ENCODE peak calls at places on chromosome 11, in seven cellular contexts. F is spleen, A is A549, W is uterus, B is stomach, Q is right lobe of liver, O is H1. T is an unnamed sample.

GRCh38 chr11:27467181-27467913 is 5.2 kb downstream of the LGR4 start:
- DNase-seq in F (no peak), A (peak; percentile 46), W (no peak), B (no peak), Q (no peak), O (no peak), T (no peak)

GRCh38 chr11:83971063-83971462 is 684.9 kb upstream of the CCDC90B start:
- DNase-seq in F (no peak), A (no peak), W (no peak), B (no peak), Q (no peak), O (no peak), T (no peak)

GRCh38 chr11:109423114-109423859 is 1.3 kb downstream of the C11orf87 start:
- DNase-seq in F (no peak), A (no peak), W (no peak), B (no peak), Q (no peak), O (peak; percentile 2), T (no peak)

GRCh38 chr11:34609850-34610249 is 11.0 kb upstream of the EHF start:
- DNase-seq in F (no peak), A (peak; percentile 52), W (no peak), B (no peak), Q (no peak), O (no peak), T (no peak)

GRCh38 chr11:94771390-94771789 is 3.2 kb downstream of the AMOTL1 start:
- DNase-seq in F (no peak), A (no peak), W (no peak), B (no peak), Q (no peak), O (no peak), T (peak; percentile 73)

GRCh38 chr11:107996025-107996776 is 12.5 kb upstream of the CUL5 start:
- DNase-seq in F (no peak), A (no peak), W (no peak), B (peak; percentile 66), Q (no peak), O (no peak), T (no peak)

GRCh38 chr11:2950825-2951224 is 21.6 kb upstream of the PHLDA2 start:
- DNase-seq in F (no peak), A (no peak), W (no peak), B (no peak), Q (no peak), O (no peak), T (no peak)

GRCh38 chr11:133904818-133905515 is 51.8 kb downstream of the IGSF9B start:
- DNase-seq in F (peak; percentile 52), A (no peak), W (no peak), B (no peak), Q (peak; percentile 11), O (no peak), T (peak; percentile 18)

GRCh38 chr11:76674517-76675400 is 4.2 kb upstream of the LRRC32 start:
- DNase-seq in F (no peak), A (no peak), W (no peak), B (no peak), Q (no peak), O (no peak), T (no peak)

GRCh38 chr11:134152692-134153091 is 71.1 kb downstream of the NCAPD3 start:
- DNase-seq in F (no peak), A (no peak), W (no peak), B (no peak), Q (no peak), O (no peak), T (no peak)

GRCh38 chr11:63838150-63838681 is 694 bp upstream of the MARK2 start:
- DNase-seq in F (peak; percentile 91), A (no peak), W (peak; percentile 32), B (no peak), Q (peak; percentile 70), O (no peak), T (no peak)

GRCh38 chr11:63835156-63835540 is 3.8 kb upstream of the MARK2 start:
- DNase-seq in F (no peak), A (no peak), W (no peak), B (no peak), Q (no peak), O (no peak), T (no peak)

GRCh38 chr11:63837719-63838118 is 1.2 kb upstream of the MARK2 start:
- DNase-seq in F (peak; percentile 81), A (no peak), W (no peak), B (no peak), Q (no peak), O (no peak), T (no peak)

GRCh38 chr11:63838682-63839507 is at the start of gene MARK2:
- DNase-seq in F (peak; percentile 99), A (peak; percentile 98), W (peak; percentile 99), B (peak; percentile 99), Q (peak; percentile 98), O (peak; percentile 97), T (peak; percentile 99)

DNA sequence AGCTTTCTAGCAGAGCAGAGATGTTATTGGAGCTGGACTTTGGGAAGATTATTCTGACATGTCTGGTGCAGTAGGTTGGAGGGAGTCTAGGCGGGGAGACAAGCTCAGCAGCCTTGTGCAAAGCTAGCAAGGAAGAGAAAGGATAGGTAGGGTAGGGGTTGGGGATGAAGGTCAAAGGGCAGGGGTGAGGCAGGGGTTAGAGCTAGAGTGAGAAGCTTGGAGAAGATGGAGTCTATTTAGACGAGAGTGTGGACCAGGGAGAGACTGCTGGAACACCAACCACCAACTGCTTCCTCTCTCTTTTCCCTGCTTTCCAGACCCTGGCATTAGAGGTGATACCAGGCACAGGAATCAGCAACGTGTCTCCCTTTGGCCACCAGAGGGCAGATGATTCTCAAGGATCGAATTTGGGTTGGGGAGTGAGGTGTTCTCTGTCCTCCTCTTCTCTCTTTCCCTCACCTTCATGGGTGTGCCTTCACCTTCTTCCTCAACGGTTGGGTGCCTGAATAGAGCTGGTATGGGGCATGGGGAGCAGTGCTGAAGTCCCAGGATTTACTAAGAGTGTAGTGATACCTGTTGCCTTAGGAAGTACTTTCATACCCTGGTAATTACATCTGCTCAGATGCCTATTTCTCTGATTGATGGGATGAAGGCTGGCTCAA is 1.8 kb upstream of the MARK2 start:
- DNase-seq in F (peak; percentile 81), A (peak; percentile 79), W (peak; percentile 78), B (peak; percentile 84), Q (peak; percentile 65), O (no peak), T (peak; percentile 87)
- TF ChIP-seq POLR2A in F (no peak), A (no peak), W (no peak), B (no peak), Q (no peak), O (no peak), T (no peak)

GRCh38 chr11:10087621-10088225 is 206.3 kb downstream of the SBF2 start:
- DNase-seq in F (no peak), A (no peak), W (no peak), B (no peak), Q (no peak), O (no peak), T (no peak)
- TF ChIP-seq POLR2A in F (no peak), A (no peak), W (no peak), B (no peak), Q (no peak), O (no peak), T (no peak)

GRCh38 chr11:46251954-46252353 is 25.5 kb upstream of the CREB3L1 start:
- DNase-seq in F (no peak), A (no peak), W (no peak), B (no peak), Q (no peak), O (no peak), T (no peak)

GRCh38 chr11:46252373-46252914 is 25.0 kb upstream of the CREB3L1 start:
- DNase-seq in F (no peak), A (no peak), W (no peak), B (peak; percentile 67), Q (peak; percentile 65), O (no peak), T (no peak)

GRCh38 chr11:46248270-46249102 is 29.0 kb upstream of the CREB3L1 start:
- DNase-seq in F (no peak), A (peak; percentile 73), W (no peak), B (no peak), Q (no peak), O (no peak), T (no peak)

GRCh38 chr11:46249103-46249942 is 28.1 kb upstream of the CREB3L1 start:
- DNase-seq in F (no peak), A (no peak), W (no peak), B (no peak), Q (no peak), O (no peak), T (no peak)

GRCh38 chr11:46250071-46251052 is 27.1 kb upstream of the CREB3L1 start:
- DNase-seq in F (no peak), A (no peak), W (no peak), B (no peak), Q (no peak), O (no peak), T (no peak)
- TF ChIP-seq POLR2A in F (no peak), A (no peak), W (no peak), B (no peak), Q (no peak), O (no peak), T (no peak)

DNA sequence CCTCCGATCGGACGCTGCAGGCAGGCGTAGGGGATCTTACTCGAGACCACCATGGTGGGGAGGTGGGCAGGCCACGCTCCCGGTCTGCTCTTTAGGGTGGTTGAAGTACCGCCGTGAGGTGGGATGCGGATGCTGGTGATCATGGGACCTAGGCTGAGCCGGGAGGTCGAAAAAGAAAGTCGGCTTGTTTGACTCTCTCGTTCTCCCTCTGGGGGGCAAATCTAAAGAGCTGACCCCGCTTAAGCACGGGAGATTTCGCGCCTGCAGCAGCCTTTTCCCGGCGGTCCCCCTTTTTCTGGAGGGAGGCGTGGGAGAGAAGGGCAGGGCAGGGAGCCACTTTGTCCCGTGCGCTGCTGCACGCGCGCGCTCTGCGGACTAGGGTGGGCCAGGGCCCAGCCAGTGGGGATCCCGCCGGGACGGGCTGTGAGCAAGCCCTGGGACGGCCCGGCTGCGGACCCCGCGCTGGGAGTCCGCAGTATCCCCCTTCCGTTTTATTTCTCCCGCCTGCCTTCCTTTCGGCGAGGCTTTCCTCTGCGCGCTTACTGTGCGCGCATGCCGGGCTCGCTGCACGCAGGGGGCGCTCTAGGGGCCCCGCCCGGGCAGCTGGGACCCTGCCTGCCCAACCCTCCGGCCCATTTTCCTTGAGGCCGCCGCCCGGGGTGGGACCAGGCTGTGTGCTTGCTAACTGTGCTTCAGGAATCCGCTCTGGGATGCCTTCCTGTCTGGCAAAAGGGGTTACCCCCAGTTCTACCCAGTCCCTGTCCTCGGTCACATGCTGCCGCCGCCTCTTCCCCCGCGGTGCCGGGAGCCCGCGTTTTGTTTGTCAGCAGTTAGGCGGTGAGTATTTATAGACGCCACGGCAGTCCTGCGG is 81.0 kb downstream of the PRR5L start:
- DNase-seq in F (peak; percentile 90), A (peak; percentile 56), W (peak; percentile 31), B (peak; percentile 43), Q (peak; percentile 69), O (peak; percentile 56), T (peak; percentile 69)
- TF ChIP-seq POLR2A in F (no peak), A (peak; percentile 22), W (no peak), B (no peak), Q (no peak), O (no peak), T (no peak)

GRCh38 chr11:64767344-64768299 is 7.8 kb upstream of the PYGM start:
- DNase-seq in F (peak; percentile 91), A (peak; percentile 82), W (no peak), B (peak; percentile 73), Q (no peak), O (no peak), T (peak; percentile 86)
- TF ChIP-seq POLR2A in F (no peak), A (no peak), W (no peak), B (no peak), Q (no peak), O (no peak), T (no peak)

GRCh38 chr11:64759722-64760719 is at the start of gene PYGM:
- DNase-seq in F (peak; percentile 73), A (no peak), W (peak; percentile 90), B (no peak), Q (no peak), O (peak; percentile 77), T (peak; percentile 93)
- TF ChIP-seq POLR2A in F (no peak), A (no peak), W (peak; percentile 39), B (no peak), Q (no peak), O (no peak), T (peak; percentile 44)